ENCODE peak calls at places on chromosome 21, in six cellular contexts. H is left ventricle myocardium superior, K is cardiac fibroblast, B is C1 segment of cervical spinal cord, R is myocyte, T is ELR. I is an unnamed sample.

GRCh38 chr21:14308234-14308633 is 74.7 kb downstream of the HSPA13 start:
- DNase-seq in K (no peak), T (no peak), R (no peak), H (no peak), B (no peak), I (no peak)

GRCh38 chr21:38323721-38324591 is 67.2 kb downstream of the KCNJ15 start:
- DNase-seq in R (peak; percentile 58), T (peak; percentile 95), B (no peak), H (no peak), K (peak; percentile 94), I (peak; percentile 16)

GRCh38 chr21:45357436-45358260 is 47.3 kb upstream of the COL18A1 start:
- DNase-seq in H (peak; percentile 83), T (no peak), K (peak; percentile 10), R (no peak), B (no peak), I (no peak)

GRCh38 chr21:34639882-34640788 is 25.2 kb upstream of the RCAN1 start:
- DNase-seq in T (peak; percentile 48), K (peak; percentile 11), H (no peak), R (no peak), B (no peak), I (no peak)

GRCh38 chr21:19853709-19854575 is 1144.3 kb upstream of the NCAM2 start:
- DNase-seq in R (no peak), B (no peak), T (no peak), K (no peak), H (peak; percentile 13), I (peak; percentile 62)

GRCh38 chr21:17742940-17743592 is 76.1 kb downstream of the C21orf91 start:
- DNase-seq in B (no peak), H (no peak), R (no peak), T (no peak), K (no peak), I (no peak)

GRCh38 chr21:42251654-42252053 is 32.7 kb downstream of the ABCG1 start:
- DNase-seq in K (no peak), T (no peak), H (no peak), R (no peak), B (no peak), I (no peak)

GRCh38 chr21:33974513-33975468 is 59.2 kb upstream of the ATP5PO start:
- DNase-seq in H (no peak), K (no peak), R (no peak), B (no peak), T (no peak), I (no peak)

GRCh38 chr21:41170442-41170841 is 2.5 kb downstream of the BACE2 start:
- DNase-seq in B (no peak), R (peak; percentile 29), H (peak; percentile 55), T (peak; percentile 20), K (peak; percentile 54), I (peak; percentile 55)

GRCh38 chr21:42149656-42150457 is 69.1 kb upstream of the ABCG1 start:
- DNase-seq in H (no peak), R (no peak), T (no peak), K (no peak), B (no peak), I (no peak)

GRCh38 chr21:32351428-32351827 is 41.4 kb downstream of the URB1 start:
- DNase-seq in R (no peak), K (no peak), H (no peak), B (no peak), T (no peak), I (no peak)

GRCh38 chr21:15731243-15731613 is 1.4 kb downstream of the USP25 start:
- DNase-seq in T (peak; percentile 70), B (no peak), K (no peak), R (no peak), H (no peak), I (peak; percentile 36)

GRCh38 chr21:31501921-31502320 is 157.6 kb upstream of the SOD1 start:
- DNase-seq in H (no peak), T (no peak), B (no peak), R (no peak), K (no peak), I (no peak)

GRCh38 chr21:25742900-25743299 is 8.1 kb downstream of the GABPA start:
- DNase-seq in K (no peak), R (peak; percentile 16), H (no peak), T (no peak), B (no peak), I (no peak)

GRCh38 chr21:43903451-43904091 is 38.5 kb downstream of the AGPAT3 start:
- DNase-seq in T (no peak), H (peak; percentile 69), K (no peak), R (peak; percentile 53), B (no peak), I (no peak)

GRCh38 chr21:46381521-46381920 is 57.6 kb downstream of the PCNT start:
- DNase-seq in H (no peak), K (no peak), R (no peak), T (no peak), B (no peak), I (no peak)

GRCh38 chr21:42974832-42975820 is 764 bp downstream of the PKNOX1 start:
- DNase-seq in H (peak; percentile 84), K (peak; percentile 61), B (peak; percentile 52), T (peak; percentile 63), R (peak; percentile 79), I (peak; percentile 82)

GRCh38 chr21:39094847-39095525 is 88.3 kb downstream of the PSMG1 start:
- DNase-seq in T (no peak), K (peak; percentile 80), H (no peak), B (no peak), R (peak; percentile 10), I (peak; percentile 50)

I was measured in NCI-H82.